ENCODE peak calls at places on chromosomes 16 and 17, in four cellular contexts. One of them, this sample, is unnamed.

GRCh38 chr16:12319464-12320030 is 343.0 kb downstream of the SNX29 start:
- DNase-seq in H1: no peak
- DNase-seq in K562: no peak
- DNase-seq in HepG2: no peak
- DNase-seq in this sample: no peak

GRCh38 chr17:38702166-38702899 is 2.7 kb upstream of the MLLT6 start:
- DNase-seq in H1: peak; percentile 81
- DNase-seq in K562: peak; percentile 80
- DNase-seq in HepG2: peak; percentile 86
- DNase-seq in this sample: no peak

GRCh38 chr16:28110977-28111376 is 47.5 kb upstream of the GSG1L start:
- DNase-seq in H1: no peak
- DNase-seq in K562: no peak
- DNase-seq in HepG2: no peak
- DNase-seq in this sample: no peak

GRCh38 chr16:81730090-81731051 is 48.7 kb upstream of the PLCG2 start:
- DNase-seq in H1: peak; percentile 99
- DNase-seq in K562: peak; percentile 81
- DNase-seq in HepG2: peak; percentile 70
- DNase-seq in this sample: no peak

GRCh38 chr17:1267471-1267947 is 2.7 kb upstream of the BHLHA9 start:
- DNase-seq in H1: no peak
- DNase-seq in K562: no peak
- DNase-seq in HepG2: no peak
- DNase-seq in this sample: no peak

GRCh38 chr16:88102597-88102996 is 151.4 kb downstream of the BANP start:
- DNase-seq in H1: no peak
- DNase-seq in K562: no peak
- DNase-seq in HepG2: no peak
- DNase-seq in this sample: no peak

GRCh38 chr17:32878211-32878610 is 1.3 kb upstream of the MYO1D start:
- DNase-seq in H1: no peak
- DNase-seq in K562: no peak
- DNase-seq in HepG2: no peak
- DNase-seq in this sample: no peak

GRCh38 chr17:62718420-62718819 is 89.7 kb downstream of the MARCHF10 start:
- DNase-seq in H1: no peak
- DNase-seq in K562: no peak
- DNase-seq in HepG2: no peak
- DNase-seq in this sample: no peak

GRCh38 chr17:49928826-49929475 is 40.0 kb upstream of the DLX4 start:
- DNase-seq in H1: no peak
- DNase-seq in K562: no peak
- DNase-seq in HepG2: peak; percentile 52
- DNase-seq in this sample: no peak

GRCh38 chr16:12573730-12574383 is 229.8 kb downstream of the CPPED1 start:
- DNase-seq in H1: peak; percentile 88
- DNase-seq in K562: peak; percentile 88
- DNase-seq in HepG2: peak; percentile 86
- DNase-seq in this sample: no peak

GRCh38 chr16:75567911-75568310 is 1.7 kb downstream of the GABARAPL2 start:
- DNase-seq in H1: no peak
- DNase-seq in K562: no peak
- DNase-seq in HepG2: no peak
- DNase-seq in this sample: no peak

GRCh38 chr16:57647136-57647875 is 18.9 kb downstream of the ADGRG1 start:
- DNase-seq in H1: no peak
- DNase-seq in K562: no peak
- DNase-seq in HepG2: no peak
- DNase-seq in this sample: no peak

GRCh38 chr17:42748202-42748905 is 3.5 kb upstream of the EZH1 start:
- DNase-seq in H1: no peak
- DNase-seq in K562: no peak
- DNase-seq in HepG2: no peak
- DNase-seq in this sample: no peak

GRCh38 chr16:53529529-53529928 is 26.5 kb upstream of the AKTIP start:
- DNase-seq in H1: no peak
- DNase-seq in K562: no peak
- DNase-seq in HepG2: no peak
- DNase-seq in this sample: no peak
- TF ChIP-seq HDAC6 in H1: no peak
- TF ChIP-seq HDAC6 in K562: no peak
- TF ChIP-seq HDAC6 in HepG2: no peak
- TF ChIP-seq HDAC6 in this sample: no peak

DNA sequence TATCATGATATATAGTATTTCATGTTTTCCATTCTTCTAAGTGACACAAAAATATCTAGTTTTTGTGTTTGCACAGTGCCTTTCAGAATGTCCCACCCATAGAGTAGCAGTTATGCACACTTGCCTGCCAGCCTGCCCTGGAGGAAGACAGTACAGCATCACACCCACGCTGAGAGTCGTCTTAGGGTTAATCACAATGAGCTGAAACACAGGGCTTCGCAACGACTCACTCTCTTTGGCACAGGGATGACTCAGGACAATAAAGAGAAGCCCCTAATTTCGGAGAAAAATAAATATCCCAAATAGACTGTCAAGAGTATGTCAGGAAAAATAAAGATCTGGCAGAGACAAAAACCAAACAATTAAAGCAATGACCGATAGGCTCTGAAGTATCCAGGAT is 11.6 kb upstream of the NDUFAB1 start:
- DNase-seq in H1: no peak
- DNase-seq in K562: no peak
- DNase-seq in HepG2: no peak
- DNase-seq in this sample: no peak
- H2AFZ ChIP-seq in H1: no peak overlapping the region
- H2AFZ ChIP-seq in K562: no peak overlapping the region
- H2AFZ ChIP-seq in HepG2: no peak overlapping the region
- H2AFZ ChIP-seq in this sample: no peak overlapping the region

GRCh38 chr16:4408323-4408690 is 8.1 kb downstream of the CORO7 start:
- DNase-seq in H1: no peak
- DNase-seq in K562: no peak
- DNase-seq in HepG2: no peak
- DNase-seq in this sample: no peak

GRCh38 chr16:4409081-4409932 is 7.1 kb downstream of the CORO7 start:
- DNase-seq in H1: peak; percentile 49
- DNase-seq in K562: no peak
- DNase-seq in HepG2: no peak
- DNase-seq in this sample: no peak

GRCh38 chr16:4410335-4411075 is 5.9 kb downstream of the CORO7 start:
- DNase-seq in H1: no peak
- DNase-seq in K562: no peak
- DNase-seq in HepG2: no peak
- DNase-seq in this sample: no peak

GRCh38 chr16:4404967-4405696 is 11.3 kb downstream of the CORO7 start:
- DNase-seq in H1: no peak
- DNase-seq in K562: no peak
- DNase-seq in HepG2: no peak
- DNase-seq in this sample: no peak

GRCh38 chr16:4407543-4408322 is 8.7 kb downstream of the CORO7 start:
- DNase-seq in H1: no peak
- DNase-seq in K562: no peak
- DNase-seq in HepG2: no peak
- DNase-seq in this sample: no peak
- TF ChIP-seq POLR2AphosphoS5 in H1: no peak
- TF ChIP-seq POLR2AphosphoS5 in K562: no peak
- TF ChIP-seq POLR2AphosphoS5 in HepG2: no peak
- TF ChIP-seq POLR2AphosphoS5 in this sample: no peak

DNA sequence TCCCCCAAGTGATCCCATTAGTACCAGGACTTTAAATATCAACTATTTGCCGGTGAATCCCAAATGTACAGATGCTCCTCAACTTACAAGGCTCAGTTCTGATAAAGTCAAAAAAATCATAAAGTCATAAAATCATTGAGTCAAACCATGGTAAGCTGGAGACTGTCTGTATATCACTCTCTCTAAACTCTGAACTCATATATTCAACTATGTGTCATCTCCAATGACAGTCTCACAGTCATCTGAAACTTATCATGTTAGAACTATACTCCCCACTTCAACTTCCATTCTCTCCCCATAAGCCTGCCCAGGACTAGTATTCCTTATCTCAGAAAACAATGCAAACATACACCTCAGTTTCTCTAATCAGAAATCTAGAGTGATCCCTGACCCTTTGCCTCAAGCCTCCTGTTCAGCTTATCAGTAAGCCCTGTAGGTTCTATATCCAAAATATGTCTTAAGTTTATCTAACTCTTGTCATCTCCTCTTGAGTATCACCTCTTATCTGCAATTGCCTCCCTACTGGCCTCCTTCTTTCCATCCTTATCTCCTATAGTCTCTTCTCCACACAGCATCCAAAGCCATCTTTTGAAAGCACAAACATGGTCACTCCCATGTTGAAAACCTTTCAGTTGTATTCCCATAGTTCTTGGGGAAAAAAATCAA is 55.0 kb downstream of the SSH2 start:
- DNase-seq in H1: no peak
- DNase-seq in K562: peak; percentile 27
- DNase-seq in HepG2: no peak
- DNase-seq in this sample: no peak
- TF ChIP-seq HDAC6 in H1: no peak
- TF ChIP-seq HDAC6 in K562: no peak
- TF ChIP-seq HDAC6 in HepG2: no peak
- TF ChIP-seq HDAC6 in this sample: no peak

This sample was measured in GM12878.